ENCODE peak calls at places on chromosomes 3 and 15, in nine cellular contexts. S is HepG2, B is PC-9, Y is cardiac fibroblast, E is endodermal cell, R is fibroblast of pulmonary artery, C is stomach, G is OCI-LY7, U is heart right ventricle. Q is an unnamed sample.

GRCh38 chr15:26069204-26069603 is 206.1 kb upstream of the ATP10A start:
- DNase-seq in S (no peak), B (no peak), Y (no peak), E (no peak), R (no peak), C (no peak), G (no peak), U (no peak), Q (no peak)

GRCh38 chr15:100973351-100974034 is 54.3 kb downstream of the LRRK1 start:
- DNase-seq in S (no peak), B (no peak), Y (no peak), E (peak; percentile 76), R (no peak), C (no peak), G (no peak), U (no peak), Q (no peak)

GRCh38 chr3:114179575-114179974 is 723 bp upstream of the DRD3 start:
- DNase-seq in S (peak; percentile 18), B (no peak), Y (peak; percentile 53), E (peak; percentile 55), R (peak; percentile 55), C (no peak), G (peak; percentile 35), U (no peak), Q (peak; percentile 20)

GRCh38 chr15:51186846-51187340 is 92.2 kb upstream of the TNFAIP8L3 start:
- DNase-seq in S (no peak), B (no peak), Y (no peak), E (no peak), R (no peak), C (no peak), G (no peak), U (no peak), Q (no peak)

GRCh38 chr15:80251505-80252280 is at the start of gene CTXND1:
- DNase-seq in S (no peak), B (no peak), Y (no peak), E (peak; percentile 74), R (no peak), C (no peak), G (no peak), U (no peak), Q (no peak)

GRCh38 chr15:48459571-48460461 is 128.6 kb downstream of the DUT start:
- DNase-seq in S (no peak), B (no peak), Y (peak; percentile 90), E (no peak), R (peak; percentile 62), C (no peak), G (no peak), U (no peak), Q (no peak)

GRCh38 chr15:67834249-67834592 is 5.6 kb downstream of the RNU6-1 start:
- DNase-seq in S (no peak), B (no peak), Y (no peak), E (no peak), R (no peak), C (no peak), G (no peak), U (no peak), Q (no peak)

GRCh38 chr15:67192185-67192584 is 62.3 kb downstream of the AAGAB start:
- DNase-seq in S (no peak), B (no peak), Y (peak; percentile 38), E (no peak), R (no peak), C (no peak), G (no peak), U (no peak), Q (no peak)

GRCh38 chr15:66390670-66391069 is 4.0 kb downstream of the MAP2K1 start:
- DNase-seq in S (no peak), B (no peak), Y (peak; percentile 60), E (no peak), R (peak; percentile 22), C (no peak), G (peak; percentile 78), U (no peak), Q (peak; percentile 83)

GRCh38 chr3:11072631-11073030 is 80.1 kb downstream of the SLC6A1 start:
- DNase-seq in S (no peak), B (no peak), Y (peak; percentile 18), E (no peak), R (no peak), C (no peak), G (no peak), U (no peak), Q (no peak)

GRCh38 chr3:154931484-154931883 is 148.6 kb upstream of the MME start:
- DNase-seq in S (no peak), B (no peak), Y (peak; percentile 76), E (no peak), R (peak; percentile 49), C (no peak), G (no peak), U (no peak), Q (no peak)

GRCh38 chr3:123637131-123637530 is 52.3 kb upstream of the HACD2 start:
- DNase-seq in S (no peak), B (peak; percentile 48), Y (no peak), E (peak; percentile 71), R (no peak), C (no peak), G (no peak), U (no peak), Q (no peak)

GRCh38 chr3:58355174-58355573 is 22.5 kb downstream of the PXK start:
- DNase-seq in S (no peak), B (no peak), Y (no peak), E (no peak), R (no peak), C (no peak), G (peak; percentile 89), U (no peak), Q (peak; percentile 56)

GRCh38 chr15:70670680-70671079 is 92.7 kb downstream of the UACA start:
- DNase-seq in S (no peak), B (no peak), Y (peak; percentile 36), E (no peak), R (peak; percentile 46), C (no peak), G (no peak), U (no peak), Q (no peak)

DNA sequence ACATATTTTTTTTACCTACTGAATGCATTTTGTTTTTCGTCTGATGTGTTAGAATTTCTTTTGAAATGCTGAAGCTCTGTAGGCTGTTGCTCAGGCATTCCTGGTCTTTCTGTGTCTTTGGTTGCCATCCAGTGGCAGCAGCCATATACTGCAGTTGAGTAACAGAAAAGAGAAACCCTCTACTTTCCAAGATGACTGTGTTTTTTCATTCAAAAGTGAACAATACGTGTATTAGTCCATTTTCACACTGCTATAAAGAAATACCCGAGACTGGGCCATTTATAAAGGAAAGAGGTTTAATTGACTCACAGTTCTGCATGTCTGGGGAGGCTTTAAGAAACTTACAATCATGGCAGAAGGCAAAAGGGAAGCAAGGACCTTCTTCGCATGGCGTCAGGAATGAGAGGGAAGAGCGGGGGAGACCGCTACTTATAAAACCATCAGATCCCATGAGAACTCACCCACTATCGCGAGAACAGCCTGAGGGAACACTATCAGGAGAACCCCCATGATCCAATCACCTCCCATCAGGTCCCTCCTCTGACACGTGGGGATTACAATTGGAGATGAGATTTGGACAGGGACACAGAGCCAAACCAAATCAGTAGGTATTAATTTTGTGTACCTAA is 4.7 kb upstream of the GOLGA8B start:
- DNase-seq in S (peak; percentile 80), B (peak; percentile 44), Y (peak; percentile 88), E (peak; percentile 82), R (peak; percentile 84), C (peak; percentile 64), G (peak; percentile 67), U (no peak), Q (peak; percentile 76)
- H3K4me3 ChIP-seq in S (peak overlapping the region; percentile 44), B (no peak overlapping the region), Y (peak overlapping the region; percentile 37), E (peak overlapping the region; percentile 53), R (peak overlapping the region; percentile 42), C (peak overlapping the region; percentile 27), G (no peak overlapping the region), U (peak overlapping the region; percentile 39), Q (peak overlapping the region; percentile 27)

DNA sequence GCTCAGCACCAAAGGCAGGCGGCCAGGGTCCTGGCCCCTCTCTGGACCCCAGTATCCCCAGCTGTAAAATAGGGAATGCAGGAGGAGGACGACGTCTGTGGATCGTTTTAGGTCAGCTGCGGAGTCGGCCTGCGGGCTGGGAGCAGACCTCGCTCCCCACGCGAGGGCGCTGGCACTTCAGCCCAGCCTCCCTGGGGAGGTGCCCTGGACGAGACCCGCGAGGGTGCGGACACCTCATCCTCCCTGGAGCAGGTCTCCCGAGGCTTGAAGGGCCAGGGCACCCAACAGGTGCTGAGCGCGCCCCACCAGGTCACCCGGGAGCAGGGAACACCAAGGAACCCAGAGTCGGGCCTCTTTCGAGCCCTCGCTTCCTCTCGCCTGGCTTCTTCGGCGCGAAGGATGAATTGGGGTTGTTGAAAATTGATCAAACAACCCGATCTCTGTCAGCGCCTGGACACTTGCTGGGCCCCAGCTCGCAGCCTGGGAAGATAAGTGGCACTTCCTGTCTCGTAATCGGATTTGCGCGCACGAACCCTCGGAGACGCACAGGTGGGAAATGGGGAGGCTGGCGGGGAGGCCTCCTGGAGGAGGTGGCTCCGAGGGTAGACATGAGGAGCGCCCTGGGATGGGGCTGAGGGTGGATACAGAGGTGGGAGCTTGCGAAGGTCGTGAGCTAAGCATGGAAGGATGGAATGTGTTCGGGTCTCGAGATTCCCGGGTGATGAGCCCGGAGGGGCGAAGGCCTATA is 588 bp upstream of the VIPR1 start:
- DNase-seq in S (peak; percentile 22), B (peak; percentile 48), Y (peak; percentile 43), E (peak; percentile 85), R (peak; percentile 61), C (peak; percentile 78), G (peak; percentile 22), U (peak; percentile 72), Q (peak; percentile 46)
- TF ChIP-seq CTCF in S (peak; percentile 85), B (no peak), Y (peak; percentile 40), E (peak; percentile 72), R (peak; percentile 68), C (no peak), G (peak; percentile 61), U (peak; percentile 60), Q (peak; percentile 59)

DNA sequence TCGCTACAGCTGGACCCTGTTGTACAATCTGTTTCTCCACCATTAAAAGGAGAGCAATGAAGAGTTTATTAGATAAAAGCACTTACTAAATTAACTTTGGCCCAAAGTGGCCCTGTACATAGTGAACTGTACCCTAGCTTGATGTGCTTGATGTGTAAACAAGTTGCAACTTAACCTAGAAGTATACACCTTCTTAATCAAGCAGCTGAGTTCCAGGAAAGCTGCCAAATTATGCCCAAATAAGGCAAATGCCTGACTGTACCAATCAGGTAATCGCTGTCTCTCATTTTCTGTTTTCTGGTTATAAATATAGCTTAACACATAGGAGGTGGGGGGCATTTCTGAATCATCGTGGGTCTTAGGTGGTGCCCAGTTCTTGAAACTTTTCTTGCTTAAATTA is 704.8 kb upstream of the CBLB start:
- DNase-seq in S (no peak), B (no peak), Y (no peak), E (no peak), R (no peak), C (no peak), G (no peak), U (no peak), Q (no peak)
- H3K4me3 ChIP-seq in S (no peak overlapping the region), B (no peak overlapping the region), Y (no peak overlapping the region), E (no peak overlapping the region), R (no peak overlapping the region), C (no peak overlapping the region), G (no peak overlapping the region), U (no peak overlapping the region), Q (no peak overlapping the region)

DNA sequence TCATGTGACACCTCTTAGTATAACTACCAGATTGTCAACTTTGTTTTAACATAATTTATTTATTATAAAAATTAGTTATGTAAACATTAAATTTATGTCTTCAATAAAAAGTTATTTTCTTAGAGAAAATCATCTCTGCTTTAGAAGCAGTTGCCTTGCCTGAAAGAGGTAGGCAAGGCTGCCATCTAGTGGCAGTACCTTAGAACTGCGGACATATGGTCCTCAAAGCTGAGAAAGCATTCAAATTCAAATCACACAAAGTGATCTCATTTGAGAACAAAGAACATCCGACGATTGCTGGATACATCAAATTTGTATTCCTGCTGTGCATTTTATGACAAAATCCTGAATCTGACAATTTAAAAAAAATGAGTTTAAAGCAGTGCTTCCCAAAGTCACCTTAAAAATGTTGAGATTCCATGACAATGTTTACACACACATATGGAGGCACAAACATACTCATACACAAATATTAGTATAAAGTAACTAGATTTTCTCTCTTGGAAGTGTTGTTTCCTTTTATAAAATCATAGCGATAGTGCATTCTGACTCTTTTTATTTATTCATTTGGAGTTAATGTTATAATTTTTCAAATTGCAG is 617.4 kb downstream of the CADM2 start:
- DNase-seq in S (peak; percentile 44), B (peak; percentile 47), Y (peak; percentile 77), E (peak; percentile 87), R (peak; percentile 65), C (peak; percentile 70), G (peak; percentile 56), U (peak; percentile 17), Q (peak; percentile 67)
- TF ChIP-seq CTCF in S (peak; percentile 77), B (peak; percentile 88), Y (peak; percentile 84), E (peak; percentile 95), R (peak; percentile 86), C (no peak), G (peak; percentile 88), U (peak; percentile 87), Q (peak; percentile 81)